ENCODE peak calls at places on chromosomes 13 and 19, in nine cellular contexts. N, E, A, F, L, D, G, I and X are unnamed samples.
A peak's percentile ranks its signal among the peaks of the same experiment; 100 is the strongest.

GRCh38 chr13:74250738-74251190 is 116.6 kb upstream of the KLF12 start:
- DNase-seq in F (no peak), G (no peak), I (peak; percentile 18), A (no peak), N (no peak), D (no peak), L (peak; percentile 31), E (peak; percentile 88), X (no peak)

GRCh38 chr19:13723206-13723605 is 41.1 kb upstream of the MRI1 start:
- DNase-seq in A (no peak), F (no peak), L (no peak), N (no peak), G (no peak), D (no peak), I (no peak), E (peak; percentile 40), X (peak; percentile 30)

GRCh38 chr19:44972802-44973201 is 17.6 kb downstream of the CLPTM1 start:
- DNase-seq in N (no peak), A (no peak), G (no peak), L (no peak), F (no peak), D (no peak), I (no peak), E (no peak), X (no peak)

GRCh38 chr13:113652404-113653263 is 5.4 kb downstream of the ATP4B start:
- DNase-seq in I (peak; percentile 5), N (no peak), D (no peak), A (no peak), F (no peak), L (no peak), G (no peak), E (no peak), X (no peak)

GRCh38 chr19:38892841-38893240 is 6.6 kb downstream of the SIRT2 start:
- DNase-seq in G (no peak), L (no peak), N (no peak), D (no peak), A (no peak), E (no peak), I (no peak), F (no peak), X (no peak)

GRCh38 chr19:51615991-51616390 is 14.2 kb downstream of the SIGLEC5 start:
- DNase-seq in A (no peak), D (no peak), L (no peak), N (no peak), I (no peak), F (no peak), G (no peak), E (no peak), X (no peak)

GRCh38 chr19:1449467-1450442 is at the start of gene APC2:
- DNase-seq in A (peak; percentile 78), L (no peak), D (peak; percentile 54), E (no peak), I (peak; percentile 95), G (no peak), N (no peak), F (no peak), X (peak; percentile 54)

GRCh38 chr13:77533875-77534788 is 1.4 kb upstream of the SCEL start:
- DNase-seq in D (no peak), F (no peak), G (no peak), E (no peak), A (no peak), I (no peak), N (no peak), L (no peak), X (no peak)

GRCh38 chr19:1401138-1401888 is at the start of gene GAMT:
- DNase-seq in A (peak; percentile 72), L (no peak), F (peak; percentile 61), N (no peak), G (no peak), E (no peak), D (peak; percentile 60), I (peak; percentile 71), X (no peak)

GRCh38 chr13:43880930-43881329 is 1.2 kb downstream of the LACC1 start:
- DNase-seq in I (no peak), F (no peak), N (no peak), L (no peak), A (no peak), D (no peak), G (no peak), E (no peak), X (no peak)

GRCh38 chr13:112759053-112759452 is 69.2 kb downstream of the ATP11A start:
- DNase-seq in F (no peak), N (no peak), A (no peak), I (no peak), D (no peak), E (no peak), G (no peak), L (no peak), X (no peak)

GRCh38 chr13:33862006-33862405 is 44.1 kb downstream of the RFC3 start:
- DNase-seq in D (no peak), L (no peak), F (no peak), N (no peak), E (no peak), A (no peak), I (no peak), G (no peak), X (no peak)

GRCh38 chr13:99941086-99941485 is 30.5 kb downstream of the ZIC5 start:
- DNase-seq in F (no peak), A (no peak), N (no peak), D (no peak), I (no peak), G (no peak), E (no peak), L (no peak), X (no peak)

GRCh38 chr19:40006273-40006691 is 9.4 kb downstream of the ZNF546 start:
- DNase-seq in I (no peak), A (no peak), L (peak; percentile 30), D (no peak), G (no peak), E (peak; percentile 76), N (no peak), F (no peak), X (no peak)

GRCh38 chr13:103547914-103548313 is 481.7 kb upstream of the SLC10A2 start:
- DNase-seq in L (no peak), G (no peak), N (no peak), A (no peak), F (no peak), E (peak; percentile 57), I (no peak), D (no peak), X (no peak)

GRCh38 chr13:35219021-35219420 is 257.5 kb downstream of the MAB21L1 start:
- DNase-seq in D (no peak), N (no peak), I (no peak), L (no peak), F (no peak), A (no peak), G (no peak), E (no peak), X (no peak)

GRCh38 chr19:30227071-30227621 is 145.0 kb upstream of the ZNF536 start:
- DNase-seq in G (no peak), N (no peak), A (no peak), D (no peak), F (no peak), E (no peak), L (no peak), I (peak; percentile 67), X (peak; percentile 48)

GRCh38 chr13:76723551-76724232 is 162.5 kb downstream of the KCTD12 start:
- DNase-seq in A (no peak), N (peak; percentile 30), G (no peak), L (peak; percentile 16), E (peak; percentile 17), D (peak; percentile 40), I (no peak), F (peak; percentile 42), X (no peak)

GRCh38 chr19:32599736-32600157 is 18.8 kb downstream of the PDCD5 start:
- DNase-seq in L (peak; percentile 56), F (peak; percentile 69), N (no peak), I (peak; percentile 41), A (peak; percentile 58), G (no peak), D (peak; percentile 50), E (peak; percentile 23), X (peak; percentile 77)

GRCh38 chr19:48133094-48133493 is 22.5 kb upstream of the PLA2G4C start:
- DNase-seq in F (no peak), D (no peak), G (no peak), N (no peak), L (no peak), E (no peak), A (no peak), I (no peak), X (no peak)

GRCh38 chr19:18846862-18847515 is 15.2 kb downstream of the UPF1 start:
- DNase-seq in G (peak; percentile 80), I (peak; percentile 89), D (peak; percentile 60), E (peak; percentile 59), L (peak; percentile 78), N (peak; percentile 62), A (peak; percentile 78), F (peak; percentile 74), X (peak; percentile 62)